ENCODE peak calls at places on chromosomes 4 and X, in five cellular contexts. W is A549, G is AG08395, J is esophagus muscularis mucosa, F is SHP77. U is an unnamed sample.

GRCh38 chr4:110361921-110362320 is 114.0 kb upstream of the ENPEP start:
- DNase-seq in F (no peak), W (no peak), J (no peak), G (peak), U (no peak)

GRCh38 chr4:123651536-123652175 is 255.1 kb downstream of the SPRY1 start:
- DNase-seq in F (no peak), G (no peak), J (no peak), W (no peak), U (no peak)

GRCh38 chrX:112834976-112835375 is 5.7 kb downstream of the AMOT start:
- DNase-seq in G (no peak), F (no peak), W (no peak), J (no peak), U (no peak)

GRCh38 chr4:10077492-10078335 is 38.9 kb downstream of the WDR1 start:
- DNase-seq in J (no peak), F (no peak), G (no peak), W (no peak), U (peak)

GRCh38 chr4:64250488-64250887 is 158.8 kb downstream of the TECRL start:
- DNase-seq in J (no peak), F (no peak), W (no peak), G (no peak), U (no peak)

GRCh38 chrX:127649011-127649410 is 403.2 kb downstream of the ACTRT1 start:
- DNase-seq in F (no peak), J (no peak), G (no peak), W (no peak), U (no peak)

GRCh38 chrX:84187501-84188319 is at the start of gene RPS6KA6:
- DNase-seq in J (no peak), G (peak), F (no peak), W (peak), U (peak)

GRCh38 chr4:152605031-152605430 is 69.1 kb upstream of the FBXW7 start:
- DNase-seq in G (no peak), W (no peak), F (no peak), J (no peak), U (no peak)

GRCh38 chr4:72864898-72865297 is 204.6 kb downstream of the COX18 start:
- DNase-seq in F (no peak), J (no peak), G (no peak), W (no peak), U (no peak)

GRCh38 chrX:154490021-154490413 is 412 bp downstream of the SLC10A3 start:
- DNase-seq in W (peak), F (no peak), J (no peak), G (peak), U (peak)

GRCh38 chrX:134377537-134377936 is 82.4 kb upstream of the HPRT1 start:
- DNase-seq in F (peak), G (no peak), J (no peak), W (peak), U (no peak)

GRCh38 chrX:24513416-24513815 is 48.3 kb downstream of the PDK3 start:
- DNase-seq in F (no peak), G (no peak), W (no peak), J (no peak), U (no peak)

GRCh38 chr4:1726146-1726934 is 5.0 kb downstream of the TACC3 start:
- DNase-seq in W (peak), J (peak), F (peak), G (peak), U (peak)

GRCh38 chr4:108270466-108271450 is 102.0 kb upstream of the LEF1 start:
- DNase-seq in G (peak), F (no peak), W (no peak), J (no peak), U (no peak)

GRCh38 chrX:10165580-10166247 is 8.9 kb downstream of the CLCN4 start:
- DNase-seq in W (no peak), F (no peak), G (no peak), J (no peak), U (no peak)

GRCh38 chr4:121053601-121054143 is 18.7 kb downstream of the NDNF start:
- DNase-seq in J (no peak), F (no peak), W (no peak), G (peak), U (no peak)